ENCODE peak calls at places on chromosome 15, in seven cellular contexts. P is CD8-positive, alpha-beta memory T cell; R is pancreas; U is GM12878; E is GM23338; N is right atrium auricular region; C is cardiac muscle cell. S is an unnamed sample. For H3K4me1, the result is how much of the 10 kb centered on the place peaks cover.

GRCh38 chr15:53713218-53713617 is 46.2 kb downstream of the WDR72 start:
- DNase-seq in C (no peak), E (no peak), N (no peak), U (no peak), R (no peak), P (no peak), S (no peak)

GRCh38 chr15:25850154-25851111 is 12.7 kb downstream of the ATP10A start:
- DNase-seq in P (peak), N (peak), R (peak), C (peak), E (peak), U (peak), S (peak)

GRCh38 chr15:72285402-72285801 is 13.0 kb upstream of the PARP6 start:
- DNase-seq in R (no peak), P (no peak), N (no peak), C (no peak), U (no peak), E (peak), S (no peak)

GRCh38 chr15:43329222-43329959 is 982 bp downstream of the LCMT2 start:
- DNase-seq in N (no peak), P (no peak), E (peak), C (peak), U (no peak), R (no peak), S (peak)

GRCh38 chr15:47887181-47887580 is 169.9 kb downstream of the SEMA6D start:
- DNase-seq in N (no peak), C (no peak), P (no peak), R (no peak), E (no peak), U (no peak), S (no peak)

GRCh38 chr15:39594056-39594763 is 13.3 kb downstream of the THBS1 start:
- DNase-seq in E (no peak), U (no peak), C (peak), N (no peak), P (no peak), R (no peak), S (no peak)

GRCh38 chr15:39193611-39194010 is 387.3 kb upstream of the THBS1 start:
- DNase-seq in E (no peak), P (no peak), N (no peak), C (no peak), U (no peak), R (no peak), S (no peak)

GRCh38 chr15:29138260-29138659 is 131.4 kb downstream of the NSMCE3 start:
- DNase-seq in U (no peak), P (no peak), E (no peak), N (no peak), C (no peak), R (no peak), S (no peak)

GRCh38 chr15:78618064-78618463 is 2.7 kb downstream of the CHRNA3 start:
- DNase-seq in N (no peak), R (no peak), E (no peak), C (no peak), U (no peak), P (no peak), S (no peak)

GRCh38 chr15:36951747-36952247 is 148.6 kb downstream of the MEIS2 start:
- DNase-seq in C (peak), E (no peak), R (no peak), U (no peak), N (no peak), P (no peak), S (no peak)

GRCh38 chr15:66503780-66504562 is 684 bp downstream of the RPL4 start:
- DNase-seq in R (no peak), N (no peak), P (no peak), E (no peak), U (no peak), C (no peak), S (no peak)

GRCh38 chr15:85408270-85408746 is 27.9 kb downstream of the AKAP13 start:
- DNase-seq in R (no peak), P (no peak), E (no peak), U (peak), N (no peak), C (no peak), S (no peak)
- H3K27ac ChIP-seq in R (peak), P (no peak), E (no peak), U (peak), N (no peak), C (no peak), S (no peak)

DNA sequence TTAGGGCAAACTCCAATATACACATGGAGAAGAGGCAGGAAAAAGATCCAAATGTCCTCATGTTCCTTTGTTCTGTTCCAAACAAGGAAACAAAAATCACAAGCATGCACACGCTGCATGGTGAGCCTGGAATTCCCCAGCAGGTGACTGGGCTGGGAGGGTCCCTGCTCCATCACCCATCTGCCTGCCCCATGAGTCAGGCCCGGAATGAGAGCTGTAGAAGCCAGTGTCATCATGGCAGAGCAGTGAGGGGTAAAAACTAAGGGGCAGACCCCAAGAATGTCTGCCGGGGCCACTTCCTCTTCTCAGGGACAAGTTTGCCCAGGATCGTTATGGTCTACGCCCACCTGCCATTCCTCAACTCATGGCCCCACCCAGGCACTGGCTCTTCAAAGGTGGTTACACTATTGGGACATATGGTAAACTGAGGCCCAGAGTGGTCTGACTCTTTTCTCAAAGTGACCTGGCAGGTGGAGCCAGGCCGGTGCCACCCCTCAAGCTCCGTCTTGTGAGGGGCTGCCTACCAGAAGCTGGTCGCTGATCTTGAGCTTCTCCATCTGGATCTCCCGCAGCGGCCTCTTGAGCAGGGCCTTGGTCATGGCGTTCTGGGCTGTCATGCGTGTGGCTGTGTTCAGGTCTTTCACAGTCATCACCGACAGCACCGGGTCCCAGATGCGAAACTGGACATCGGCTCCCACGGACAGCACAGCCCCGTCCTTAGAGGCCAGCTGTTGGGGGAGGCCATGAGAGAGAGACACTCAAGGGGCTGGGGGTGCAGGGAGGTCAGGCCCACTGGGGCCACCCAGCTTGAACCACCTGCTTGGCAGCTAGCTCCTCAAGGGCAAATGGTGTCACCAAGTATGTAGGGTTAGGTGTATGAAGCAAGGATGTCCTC is 3.8 kb downstream of the STOML1 start:
- DNase-seq in U (no peak), N (no peak), E (no peak), R (no peak), P (no peak), C (no peak), S (peak)
- H3K4me1 ChIP-seq in U (under half), N (half or more), E (under half), R (under half), P (under half), C (under half), S (under half)

DNA sequence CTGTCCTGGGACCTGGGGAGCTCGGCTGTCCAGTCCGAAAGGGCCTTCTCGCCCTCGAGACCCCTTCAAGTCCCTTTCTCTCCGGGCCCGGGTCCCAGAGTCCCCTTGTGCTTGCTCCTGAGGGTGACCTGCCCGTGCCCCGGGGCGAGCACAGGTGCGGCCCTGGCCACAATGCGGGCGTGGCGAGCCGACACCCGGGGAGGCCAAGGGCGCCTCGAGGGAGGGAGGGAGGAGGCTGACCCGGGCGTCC is 828 bp upstream of the MEF2A start:
- DNase-seq in E (no peak), R (no peak), N (no peak), C (no peak), U (no peak), P (no peak), S (no peak)
- H3K27ac ChIP-seq in E (no peak), R (peak), N (peak), C (peak), U (peak), P (no peak), S (peak)

GRCh38 chr15:65370885-65371284 is 6.9 kb downstream of the IGDCC3 start:
- DNase-seq in R (no peak), C (no peak), U (no peak), P (no peak), N (no peak), E (no peak), S (no peak)

GRCh38 chr15:65371976-65372786 is 5.6 kb downstream of the IGDCC3 start:
- DNase-seq in C (no peak), R (no peak), E (no peak), N (no peak), P (no peak), U (no peak), S (peak)

GRCh38 chr15:65373163-65373651 is 4.6 kb downstream of the IGDCC3 start:
- DNase-seq in N (no peak), E (no peak), U (no peak), C (no peak), R (no peak), P (no peak), S (peak)

GRCh38 chr15:65374334-65374733 is 3.5 kb downstream of the IGDCC3 start:
- DNase-seq in U (no peak), P (no peak), E (no peak), C (no peak), N (no peak), R (no peak), S (no peak)

DNA sequence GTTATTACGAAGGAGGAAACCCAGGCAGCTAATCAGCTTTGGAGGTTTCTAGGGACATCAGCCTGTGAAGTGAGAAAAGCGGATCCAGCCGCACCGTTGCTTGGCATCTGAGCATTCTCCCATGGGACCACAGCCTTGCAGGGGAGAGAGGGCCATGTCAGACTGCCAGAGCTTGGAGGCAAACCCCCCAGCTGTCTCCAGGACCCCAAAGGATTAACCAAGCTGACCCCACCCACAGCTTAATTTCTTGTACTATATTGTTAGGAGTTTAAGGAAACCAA is 5.1 kb downstream of the IGDCC3 start:
- DNase-seq in E (no peak), N (no peak), P (no peak), R (no peak), C (no peak), U (no peak), S (no peak)
- H3K4me1 ChIP-seq in E (under half), N (under half), P (under half), R (under half), C (under half), U (under half), S (under half)

DNA sequence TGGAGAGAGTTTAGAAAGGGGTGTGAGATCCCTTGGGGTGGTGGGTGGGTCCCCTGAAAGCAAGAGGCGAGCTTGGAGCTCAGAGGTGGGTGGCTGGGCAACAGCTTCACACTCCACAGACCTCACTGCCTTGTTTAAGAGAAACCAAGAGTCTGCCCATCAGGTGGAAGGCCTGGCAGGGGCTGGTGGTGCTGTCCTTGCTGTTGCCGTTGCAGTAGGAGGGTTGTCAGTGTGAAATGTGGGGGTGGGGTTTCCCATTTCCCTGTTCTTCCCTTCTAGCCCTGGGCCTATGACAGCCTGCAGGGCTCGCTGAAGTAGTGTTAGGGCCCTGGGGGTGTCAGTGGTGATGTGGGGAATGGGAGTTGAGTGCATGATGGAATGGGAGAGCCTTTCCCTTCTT is 4.1 kb downstream of the PLEKHO2 start:
- DNase-seq in U (no peak), E (no peak), R (no peak), P (no peak), N (no peak), C (no peak), S (peak)
- H3K27ac ChIP-seq in U (peak), E (no peak), R (peak), P (peak), N (peak), C (no peak), S (no peak)

S was measured in aorta.